ENCODE peak calls at places on chromosomes 4 and X, in seven cellular contexts. One of them, this sample, is unnamed.

GRCh38 chr4:164056426-164057142 is 562.1 kb downstream of the TMA16 start:
- DNase-seq in gastrocnemius medialis: no peak
- DNase-seq in stomach: no peak
- DNase-seq in colonic mucosa: no peak
- DNase-seq in endothelial cell of umbilical vein: no peak
- DNase-seq in heart right ventricle: no peak
- DNase-seq in tibial artery: no peak
- DNase-seq in this sample: no peak

GRCh38 chrX:119686087-119686639 is 6.8 kb downstream of the SEPTIN6 start:
- DNase-seq in endothelial cell of umbilical vein: no peak
- DNase-seq in stomach: no peak
- DNase-seq in gastrocnemius medialis: no peak
- DNase-seq in tibial artery: no peak
- DNase-seq in colonic mucosa: no peak
- DNase-seq in heart right ventricle: no peak
- DNase-seq in this sample: no peak

GRCh38 chr4:211033-211511 is 86.8 kb downstream of the ZNF718 start:
- DNase-seq in gastrocnemius medialis: no peak
- DNase-seq in stomach: no peak
- DNase-seq in heart right ventricle: no peak
- DNase-seq in endothelial cell of umbilical vein: no peak
- DNase-seq in colonic mucosa: no peak
- DNase-seq in tibial artery: no peak
- DNase-seq in this sample: no peak

GRCh38 chr4:44446801-44447562 is 1.6 kb downstream of the KCTD8 start:
- DNase-seq in heart right ventricle: no peak
- DNase-seq in endothelial cell of umbilical vein: no peak
- DNase-seq in tibial artery: no peak
- DNase-seq in colonic mucosa: peak; percentile 16
- DNase-seq in gastrocnemius medialis: peak; percentile 11
- DNase-seq in stomach: peak; percentile 33
- DNase-seq in this sample: no peak

GRCh38 chr4:126611900-126612299 is 1020.9 kb upstream of the INTU start:
- DNase-seq in tibial artery: no peak
- DNase-seq in stomach: no peak
- DNase-seq in colonic mucosa: no peak
- DNase-seq in heart right ventricle: no peak
- DNase-seq in endothelial cell of umbilical vein: no peak
- DNase-seq in gastrocnemius medialis: no peak
- DNase-seq in this sample: no peak

GRCh38 chr4:152936446-152937279 is 540 bp downstream of the FHDC1 start:
- DNase-seq in endothelial cell of umbilical vein: peak; percentile 21
- DNase-seq in colonic mucosa: peak; percentile 47
- DNase-seq in tibial artery: no peak
- DNase-seq in heart right ventricle: peak; percentile 24
- DNase-seq in stomach: peak; percentile 57
- DNase-seq in gastrocnemius medialis: no peak
- DNase-seq in this sample: no peak

GRCh38 chrX:97159916-97160800 is 276.4 kb downstream of the RPA4 start:
- DNase-seq in colonic mucosa: peak; percentile 25
- DNase-seq in gastrocnemius medialis: no peak
- DNase-seq in stomach: no peak
- DNase-seq in heart right ventricle: no peak
- DNase-seq in tibial artery: no peak
- DNase-seq in endothelial cell of umbilical vein: no peak
- DNase-seq in this sample: no peak

GRCh38 chr4:188282620-188283232 is 143.5 kb downstream of the TRIML1 start:
- DNase-seq in gastrocnemius medialis: no peak
- DNase-seq in tibial artery: no peak
- DNase-seq in stomach: no peak
- DNase-seq in heart right ventricle: no peak
- DNase-seq in endothelial cell of umbilical vein: no peak
- DNase-seq in colonic mucosa: no peak
- DNase-seq in this sample: no peak

DNA sequence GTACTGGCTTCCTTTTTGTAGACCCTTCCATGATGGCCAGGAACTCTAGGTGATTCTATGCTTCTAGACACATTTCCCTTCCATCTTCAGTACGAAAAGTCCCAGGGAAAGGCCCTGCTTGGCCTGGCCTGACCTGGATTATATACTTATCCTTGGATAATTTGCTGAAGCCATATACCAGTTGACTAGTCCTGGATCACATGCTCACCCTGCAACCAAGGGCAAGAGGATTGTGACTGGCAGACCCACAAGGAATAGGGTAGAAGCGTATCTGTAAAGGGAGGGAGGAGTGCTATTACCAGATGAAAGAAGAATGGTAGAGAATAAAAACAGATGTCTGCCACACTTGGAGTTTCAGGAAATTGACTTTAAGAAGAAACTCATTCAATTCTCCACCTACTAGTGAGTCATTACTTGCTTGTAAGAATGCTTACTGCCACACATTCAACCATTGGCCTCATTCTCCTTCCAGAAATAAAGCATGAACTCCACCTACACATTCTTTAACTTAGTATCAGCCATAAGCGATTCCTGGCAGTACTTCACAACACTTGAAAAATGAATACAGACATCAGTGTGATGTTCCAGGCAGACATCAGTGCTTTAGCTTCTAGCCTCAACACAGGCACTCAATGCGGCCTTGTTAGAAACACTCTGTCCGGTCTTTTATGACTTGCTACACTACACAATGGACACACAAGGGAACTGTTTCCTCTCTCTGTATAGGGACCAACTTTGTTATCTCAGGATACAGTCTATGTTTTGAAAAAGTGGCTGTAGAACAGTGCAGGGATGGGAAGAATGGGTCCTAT is 141.8 kb downstream of the CBR4 start:
- DNase-seq in tibial artery: no peak
- DNase-seq in stomach: no peak
- DNase-seq in gastrocnemius medialis: no peak
- DNase-seq in colonic mucosa: no peak
- DNase-seq in heart right ventricle: no peak
- DNase-seq in endothelial cell of umbilical vein: peak; percentile 90
- DNase-seq in this sample: no peak
- H3K4me1 ChIP-seq in tibial artery: no peaks in the 10 kb centered on the region
- H3K4me1 ChIP-seq in stomach: peaks cover 5% of the 10 kb centered on the region
- H3K4me1 ChIP-seq in gastrocnemius medialis: peaks cover 37% of the 10 kb centered on the region
- H3K4me1 ChIP-seq in colonic mucosa: no peaks in the 10 kb centered on the region
- H3K4me1 ChIP-seq in heart right ventricle: peaks cover 14% of the 10 kb centered on the region
- H3K4me1 ChIP-seq in endothelial cell of umbilical vein: peaks cover 19% of the 10 kb centered on the region
- H3K4me1 ChIP-seq in this sample: peaks cover 3% of the 10 kb centered on the region

GRCh38 chr4:139083533-139084424 is 68.2 kb downstream of the NOCT start:
- DNase-seq in colonic mucosa: peak; percentile 86
- DNase-seq in heart right ventricle: peak; percentile 89
- DNase-seq in stomach: peak; percentile 90
- DNase-seq in endothelial cell of umbilical vein: peak; percentile 91
- DNase-seq in gastrocnemius medialis: peak; percentile 91
- DNase-seq in tibial artery: peak; percentile 93
- DNase-seq in this sample: peak; percentile 90

GRCh38 chr4:139082750-139083532 is 67.4 kb downstream of the NOCT start:
- DNase-seq in tibial artery: peak; percentile 99
- DNase-seq in endothelial cell of umbilical vein: peak; percentile 99
- DNase-seq in colonic mucosa: peak; percentile 99
- DNase-seq in stomach: peak; percentile 95
- DNase-seq in gastrocnemius medialis: peak; percentile 98
- DNase-seq in heart right ventricle: peak; percentile 91
- DNase-seq in this sample: peak; percentile 95

GRCh38 chr4:139084425-139085093 is 69.0 kb downstream of the NOCT start:
- DNase-seq in heart right ventricle: no peak
- DNase-seq in colonic mucosa: no peak
- DNase-seq in stomach: no peak
- DNase-seq in tibial artery: no peak
- DNase-seq in endothelial cell of umbilical vein: no peak
- DNase-seq in gastrocnemius medialis: no peak
- DNase-seq in this sample: no peak

GRCh38 chr4:139085141-139085540 is 69.6 kb downstream of the NOCT start:
- DNase-seq in endothelial cell of umbilical vein: peak; percentile 52
- DNase-seq in heart right ventricle: no peak
- DNase-seq in colonic mucosa: no peak
- DNase-seq in gastrocnemius medialis: no peak
- DNase-seq in stomach: no peak
- DNase-seq in tibial artery: no peak
- DNase-seq in this sample: no peak
- TF ChIP-seq CTCF in endothelial cell of umbilical vein: peak; percentile 18
- TF ChIP-seq CTCF in heart right ventricle: peak; percentile 28
- TF ChIP-seq CTCF in colonic mucosa: no peak
- TF ChIP-seq CTCF in gastrocnemius medialis: no peak
- TF ChIP-seq CTCF in stomach: no peak
- TF ChIP-seq CTCF in tibial artery: no peak
- TF ChIP-seq CTCF in this sample: no peak

GRCh38 chr4:46508216-46508615 is 118.3 kb upstream of the GABRA2 start:
- DNase-seq in gastrocnemius medialis: no peak
- DNase-seq in stomach: no peak
- DNase-seq in heart right ventricle: no peak
- DNase-seq in colonic mucosa: no peak
- DNase-seq in tibial artery: no peak
- DNase-seq in endothelial cell of umbilical vein: no peak
- DNase-seq in this sample: no peak
- H3K27ac ChIP-seq in gastrocnemius medialis: no peak overlapping the region
- H3K27ac ChIP-seq in stomach: no peak overlapping the region
- H3K27ac ChIP-seq in heart right ventricle: no peak overlapping the region
- H3K27ac ChIP-seq in colonic mucosa: no peak overlapping the region
- H3K27ac ChIP-seq in tibial artery: no peak overlapping the region
- H3K27ac ChIP-seq in endothelial cell of umbilical vein: no peak overlapping the region
- H3K27ac ChIP-seq in this sample: no peak overlapping the region

GRCh38 chrX:150574824-150575409 is 6.5 kb downstream of the MTM1 start:
- DNase-seq in stomach: no peak
- DNase-seq in endothelial cell of umbilical vein: no peak
- DNase-seq in tibial artery: no peak
- DNase-seq in colonic mucosa: no peak
- DNase-seq in heart right ventricle: no peak
- DNase-seq in gastrocnemius medialis: no peak
- DNase-seq in this sample: no peak

GRCh38 chrX:150573702-150574101 is 5.3 kb downstream of the MTM1 start:
- DNase-seq in colonic mucosa: peak; percentile 76
- DNase-seq in gastrocnemius medialis: no peak
- DNase-seq in heart right ventricle: no peak
- DNase-seq in stomach: no peak
- DNase-seq in endothelial cell of umbilical vein: no peak
- DNase-seq in tibial artery: no peak
- DNase-seq in this sample: no peak

GRCh38 chrX:150572206-150572605 is 3.8 kb downstream of the MTM1 start:
- DNase-seq in stomach: no peak
- DNase-seq in endothelial cell of umbilical vein: no peak
- DNase-seq in tibial artery: no peak
- DNase-seq in gastrocnemius medialis: no peak
- DNase-seq in colonic mucosa: peak; percentile 29
- DNase-seq in heart right ventricle: no peak
- DNase-seq in this sample: no peak

GRCh38 chrX:150577174-150577573 is 8.8 kb downstream of the MTM1 start:
- DNase-seq in tibial artery: no peak
- DNase-seq in gastrocnemius medialis: no peak
- DNase-seq in stomach: no peak
- DNase-seq in colonic mucosa: peak; percentile 51
- DNase-seq in endothelial cell of umbilical vein: no peak
- DNase-seq in heart right ventricle: no peak
- DNase-seq in this sample: no peak

GRCh38 chrX:150575415-150575814 is 7.0 kb downstream of the MTM1 start:
- DNase-seq in stomach: no peak
- DNase-seq in gastrocnemius medialis: no peak
- DNase-seq in colonic mucosa: peak; percentile 70
- DNase-seq in endothelial cell of umbilical vein: no peak
- DNase-seq in heart right ventricle: no peak
- DNase-seq in tibial artery: no peak
- DNase-seq in this sample: peak; percentile 62
- H3K4me1 ChIP-seq in stomach: no peaks in the 10 kb centered on the region
- H3K4me1 ChIP-seq in gastrocnemius medialis: peaks cover 17% of the 10 kb centered on the region
- H3K4me1 ChIP-seq in colonic mucosa: no peaks in the 10 kb centered on the region
- H3K4me1 ChIP-seq in endothelial cell of umbilical vein: peaks cover 3% of the 10 kb centered on the region
- H3K4me1 ChIP-seq in heart right ventricle: peaks cover 13% of the 10 kb centered on the region
- H3K4me1 ChIP-seq in tibial artery: no peaks in the 10 kb centered on the region
- H3K4me1 ChIP-seq in this sample: no peaks in the 10 kb centered on the region

GRCh38 chrX:129115104-129115503 is 408.2 kb downstream of the SMARCA1 start:
- DNase-seq in stomach: no peak
- DNase-seq in colonic mucosa: peak; percentile 48
- DNase-seq in tibial artery: no peak
- DNase-seq in endothelial cell of umbilical vein: peak; percentile 13
- DNase-seq in heart right ventricle: no peak
- DNase-seq in gastrocnemius medialis: no peak
- DNase-seq in this sample: no peak

GRCh38 chrX:129115935-129116334 is 407.4 kb downstream of the SMARCA1 start:
- DNase-seq in endothelial cell of umbilical vein: no peak
- DNase-seq in heart right ventricle: no peak
- DNase-seq in tibial artery: no peak
- DNase-seq in stomach: no peak
- DNase-seq in gastrocnemius medialis: no peak
- DNase-seq in colonic mucosa: no peak
- DNase-seq in this sample: no peak

GRCh38 chrX:129116651-129117050 is 406.6 kb downstream of the SMARCA1 start:
- DNase-seq in stomach: no peak
- DNase-seq in heart right ventricle: no peak
- DNase-seq in colonic mucosa: no peak
- DNase-seq in gastrocnemius medialis: no peak
- DNase-seq in tibial artery: no peak
- DNase-seq in endothelial cell of umbilical vein: no peak
- DNase-seq in this sample: no peak
- TF ChIP-seq CTCF in stomach: no peak
- TF ChIP-seq CTCF in heart right ventricle: no peak
- TF ChIP-seq CTCF in colonic mucosa: no peak
- TF ChIP-seq CTCF in gastrocnemius medialis: no peak
- TF ChIP-seq CTCF in tibial artery: no peak
- TF ChIP-seq CTCF in endothelial cell of umbilical vein: no peak
- TF ChIP-seq CTCF in this sample: no peak

GRCh38 chrX:45756562-45756961 is 555.9 kb upstream of the DIPK2B start:
- DNase-seq in stomach: no peak
- DNase-seq in gastrocnemius medialis: no peak
- DNase-seq in colonic mucosa: no peak
- DNase-seq in tibial artery: no peak
- DNase-seq in endothelial cell of umbilical vein: peak; percentile 6
- DNase-seq in heart right ventricle: no peak
- DNase-seq in this sample: no peak

GRCh38 chrX:45758319-45758718 is 557.6 kb upstream of the DIPK2B start:
- DNase-seq in gastrocnemius medialis: no peak
- DNase-seq in endothelial cell of umbilical vein: peak; percentile 86
- DNase-seq in heart right ventricle: no peak
- DNase-seq in stomach: no peak
- DNase-seq in tibial artery: no peak
- DNase-seq in colonic mucosa: no peak
- DNase-seq in this sample: no peak

GRCh38 chrX:45757272-45757671 is 556.6 kb upstream of the DIPK2B start:
- DNase-seq in endothelial cell of umbilical vein: no peak
- DNase-seq in tibial artery: no peak
- DNase-seq in heart right ventricle: no peak
- DNase-seq in stomach: no peak
- DNase-seq in colonic mucosa: no peak
- DNase-seq in gastrocnemius medialis: no peak
- DNase-seq in this sample: no peak

GRCh38 chrX:45758738-45759397 is 558.2 kb upstream of the DIPK2B start:
- DNase-seq in endothelial cell of umbilical vein: no peak
- DNase-seq in heart right ventricle: no peak
- DNase-seq in tibial artery: no peak
- DNase-seq in stomach: no peak
- DNase-seq in gastrocnemius medialis: no peak
- DNase-seq in colonic mucosa: no peak
- DNase-seq in this sample: no peak

GRCh38 chrX:45755719-45756118 is 555.0 kb upstream of the DIPK2B start:
- DNase-seq in heart right ventricle: no peak
- DNase-seq in stomach: no peak
- DNase-seq in colonic mucosa: no peak
- DNase-seq in endothelial cell of umbilical vein: peak; percentile 3
- DNase-seq in tibial artery: no peak
- DNase-seq in gastrocnemius medialis: no peak
- DNase-seq in this sample: no peak
- H3K27ac ChIP-seq in heart right ventricle: no peak overlapping the region
- H3K27ac ChIP-seq in stomach: no peak overlapping the region
- H3K27ac ChIP-seq in colonic mucosa: no peak overlapping the region
- H3K27ac ChIP-seq in endothelial cell of umbilical vein: peak overlapping the region; percentile 13
- H3K27ac ChIP-seq in tibial artery: no peak overlapping the region
- H3K27ac ChIP-seq in gastrocnemius medialis: no peak overlapping the region
- H3K27ac ChIP-seq in this sample: no peak overlapping the region

GRCh38 chr4:148055844-148056243 is 324.0 kb downstream of the ARHGAP10 start:
- DNase-seq in endothelial cell of umbilical vein: no peak
- DNase-seq in heart right ventricle: no peak
- DNase-seq in tibial artery: no peak
- DNase-seq in colonic mucosa: no peak
- DNase-seq in stomach: no peak
- DNase-seq in gastrocnemius medialis: no peak
- DNase-seq in this sample: no peak
- H3K4me1 ChIP-seq in endothelial cell of umbilical vein: no peaks in the 10 kb centered on the region
- H3K4me1 ChIP-seq in heart right ventricle: peaks cover 58% of the 10 kb centered on the region
- H3K4me1 ChIP-seq in tibial artery: no peaks in the 10 kb centered on the region
- H3K4me1 ChIP-seq in colonic mucosa: peaks cover 8% of the 10 kb centered on the region
- H3K4me1 ChIP-seq in stomach: no peaks in the 10 kb centered on the region
- H3K4me1 ChIP-seq in gastrocnemius medialis: peaks cover 89% of the 10 kb centered on the region
- H3K4me1 ChIP-seq in this sample: peaks cover 13% of the 10 kb centered on the region

This sample was measured in lung.